ENCODE peak calls at places on chromosome 20, in seven cellular contexts. Y is fibroblast of pulmonary artery; W is NCI-H1436; U is A172; K is activated T-helper 9 cell treated with anti-CD3 and anti-CD28 coated beads, Interleukin-2, amount 50 U/mL, for 16 hours; O is activated naive CD4-positive, alpha-beta T cell treated with anti-CD3 and anti-CD28 coated beads, Interleukin-2, amount 10 ng/mL, durations not matched to agents 7 days and 5 days; L is HCEC 1CT. H is an unnamed sample.

GRCh38 chr20:49685809-49686208 is 27.9 kb downstream of the B4GALT5 start:
- DNase-seq in Y (peak), W (no peak), U (peak), K (no peak), O (no peak), L (peak), H (no peak)

GRCh38 chr20:50562262-50562701 is 52.1 kb downstream of the PTPN1 start:
- DNase-seq in Y (no peak), W (no peak), U (no peak), K (no peak), O (no peak), L (no peak), H (no peak)

GRCh38 chr20:14707026-14707680 is 369.7 kb upstream of the FLRT3 start:
- DNase-seq in Y (no peak), W (no peak), U (no peak), K (no peak), O (no peak), L (no peak), H (no peak)

GRCh38 chr20:53611449-53611894 is 17.8 kb upstream of the ZNF217 start:
- DNase-seq in Y (peak), W (no peak), U (peak), K (no peak), O (no peak), L (peak), H (no peak)

GRCh38 chr20:9359561-9360308 is 154.7 kb upstream of the LAMP5 start:
- DNase-seq in Y (peak), W (peak), U (peak), K (no peak), O (no peak), L (peak), H (no peak)

GRCh38 chr20:37524221-37524700 is 3.2 kb downstream of the NNAT start:
- DNase-seq in Y (no peak), W (no peak), U (no peak), K (no peak), O (no peak), L (no peak), H (no peak)

GRCh38 chr20:10250902-10251301 is 32.3 kb downstream of the SNAP25 start:
- DNase-seq in Y (no peak), W (peak), U (peak), K (no peak), O (no peak), L (no peak), H (no peak)

GRCh38 chr20:37220255-37220654 is 40.9 kb upstream of the MROH8 start:
- DNase-seq in Y (no peak), W (no peak), U (no peak), K (no peak), O (no peak), L (no peak), H (no peak)

GRCh38 chr20:11799131-11799800 is 118.4 kb upstream of the BTBD3 start:
- DNase-seq in Y (no peak), W (no peak), U (no peak), K (no peak), O (no peak), L (no peak), H (no peak)

GRCh38 chr20:32984196-32984595 is 20.0 kb downstream of the SUN5 start:
- DNase-seq in Y (no peak), W (no peak), U (no peak), K (no peak), O (peak), L (no peak), H (no peak)

GRCh38 chr20:50085481-50086365 is 27.2 kb downstream of the UBE2V1 start:
- DNase-seq in Y (peak), W (peak), U (peak), K (no peak), O (peak), L (peak), H (peak)

GRCh38 chr20:25285091-25285647 is 37.3 kb downstream of the PYGB start:
- DNase-seq in Y (no peak), W (no peak), U (no peak), K (no peak), O (peak), L (no peak), H (no peak)

GRCh38 chr20:62698231-62698630 is 10.4 kb upstream of the NTSR1 start:
- DNase-seq in Y (no peak), W (no peak), U (no peak), K (no peak), O (no peak), L (no peak), H (no peak)

GRCh38 chr20:41183391-41183790 is 46.0 kb downstream of the PLCG1 start:
- DNase-seq in Y (no peak), W (no peak), U (no peak), K (no peak), O (peak), L (no peak), H (no peak)

GRCh38 chr20:57659789-57660509 is 39.7 kb upstream of the ZBP1 start:
- DNase-seq in Y (no peak), W (no peak), U (no peak), K (no peak), O (peak), L (no peak), H (no peak)

GRCh38 chr20:13858496-13859270 is 73.9 kb downstream of the NDUFAF5 start:
- DNase-seq in Y (no peak), W (no peak), U (no peak), K (no peak), O (no peak), L (no peak), H (no peak)

GRCh38 chr20:1897965-1898464 is 2.8 kb downstream of the SIRPA start:
- DNase-seq in Y (peak), W (no peak), U (no peak), K (no peak), O (no peak), L (no peak), H (no peak)

GRCh38 chr20:54820392-54820791 is 345.0 kb downstream of the DOK5 start:
- DNase-seq in Y (no peak), W (no peak), U (no peak), K (no peak), O (no peak), L (no peak), H (no peak)

GRCh38 chr20:19241440-19241839 is 29.0 kb downstream of the SLC24A3 start:
- DNase-seq in Y (no peak), W (no peak), U (no peak), K (no peak), O (no peak), L (no peak), H (no peak)

GRCh38 chr20:2767768-2768631 is 32.4 kb downstream of the CPXM1 start:
- DNase-seq in Y (peak), W (no peak), U (peak), K (no peak), O (no peak), L (no peak), H (no peak)

GRCh38 chr20:10324198-10324836 is 105.7 kb downstream of the SNAP25 start:
- DNase-seq in Y (no peak), W (no peak), U (no peak), K (no peak), O (no peak), L (no peak), H (no peak)

GRCh38 chr20:36238153-36238552 is 1.9 kb downstream of the AAR2 start:
- DNase-seq in Y (no peak), W (no peak), U (no peak), K (no peak), O (no peak), L (no peak), H (no peak)

GRCh38 chr20:41352106-41352505 is 11.5 kb downstream of the LPIN3 start:
- DNase-seq in Y (no peak), W (no peak), U (no peak), K (no peak), O (no peak), L (no peak), H (no peak)

GRCh38 chr20:21511850-21512633 is 1.8 kb downstream of the NKX2-2 start:
- DNase-seq in Y (no peak), W (no peak), U (no peak), K (no peak), O (peak), L (no peak), H (no peak)

GRCh38 chr20:9068896-9069663 is at the start of gene PLCB4:
- DNase-seq in Y (peak), W (peak), U (peak), K (no peak), O (no peak), L (peak), H (no peak)

GRCh38 chr20:37521091-37521771 is at the start of gene NNAT:
- DNase-seq in Y (no peak), W (peak), U (no peak), K (no peak), O (no peak), L (no peak), H (no peak)

GRCh38 chr20:57290178-57290484 is 23.7 kb upstream of the BMP7 start:
- DNase-seq in Y (no peak), W (no peak), U (no peak), K (no peak), O (no peak), L (no peak), H (no peak)